ENCODE peak calls at places on chromosomes 3 and 15, in nine cellular contexts. T is kidney, U is hepatocyte, S is sigmoid colon, I is AG10803, Y is astrocyte, K is astrocyte of the spinal cord, W is nephron progenitor cell, D is HFF-Myc. E is an unnamed sample.
A peak's percentile ranks its signal among the peaks of the same experiment; 100 is the strongest.

GRCh38 chr15:29612096-29612495 is 210.2 kb downstream of the TJP1 start:
- DNase-seq in I (peak; percentile 94), U (peak; percentile 30), S (no peak), W (no peak), Y (peak; percentile 85), K (peak; percentile 90), D (no peak), T (no peak), E (no peak)

GRCh38 chr15:77654975-77655374 is 22.3 kb upstream of the LINGO1 start:
- DNase-seq in T (no peak), D (no peak), W (peak; percentile 40), U (peak; percentile 56), S (no peak), Y (no peak), I (no peak), K (no peak), E (peak; percentile 11)

GRCh38 chr3:129313983-129314756 is 35.5 kb downstream of the HMCES start:
- DNase-seq in I (peak; percentile 67), K (peak; percentile 25), T (no peak), S (no peak), Y (no peak), D (no peak), W (no peak), U (no peak), E (peak; percentile 37)

GRCh38 chr3:115830764-115831395 is 207.6 kb downstream of the GAP43 start:
- DNase-seq in I (no peak), Y (peak; percentile 32), T (no peak), D (no peak), K (no peak), U (no peak), W (no peak), S (no peak), E (no peak)

GRCh38 chr3:194867270-194867983 is 181.7 kb downstream of the FAM43A start:
- DNase-seq in I (no peak), U (peak; percentile 50), S (no peak), D (no peak), T (no peak), W (no peak), Y (no peak), K (no peak), E (no peak)

GRCh38 chr3:145716519-145716918 is 444.5 kb downstream of the PLOD2 start:
- DNase-seq in Y (no peak), K (no peak), W (no peak), U (no peak), D (peak; percentile 25), T (no peak), S (no peak), I (peak; percentile 56), E (no peak)

GRCh38 chr3:146136647-146137046 is 24.3 kb downstream of the PLOD2 start:
- DNase-seq in U (no peak), D (no peak), W (no peak), Y (no peak), K (no peak), T (no peak), I (no peak), S (no peak), E (no peak)

GRCh38 chr3:9399746-9400145 is 2.3 kb downstream of the SETD5 start:
- DNase-seq in D (peak; percentile 75), W (peak; percentile 60), I (peak; percentile 96), U (peak; percentile 92), S (peak; percentile 95), T (peak; percentile 85), K (peak; percentile 93), Y (peak; percentile 89), E (no peak)

GRCh38 chr15:37933685-37934084 is 755 bp upstream of the TMCO5A start:
- DNase-seq in U (peak; percentile 12), T (no peak), S (no peak), K (peak; percentile 73), D (no peak), I (peak; percentile 51), Y (peak; percentile 43), W (no peak), E (no peak)

GRCh38 chr3:126200534-126200933 is 20.1 kb upstream of the ALDH1L1 start:
- DNase-seq in Y (no peak), K (no peak), W (no peak), I (no peak), D (no peak), T (no peak), S (no peak), U (no peak), E (no peak)

GRCh38 chr15:91021516-91022074 is 799 bp downstream of the VPS33B start:
- DNase-seq in I (peak; percentile 24), T (no peak), Y (peak; percentile 4), D (no peak), K (peak; percentile 22), W (no peak), S (no peak), U (no peak), E (no peak)

GRCh38 chr3:194285859-194286197 is 65.3 kb downstream of the CPN2 start:
- DNase-seq in U (no peak), T (no peak), S (no peak), W (no peak), I (peak; percentile 47), K (peak; percentile 39), Y (no peak), D (no peak), E (no peak)

GRCh38 chr3:146142757-146143156 is 18.2 kb downstream of the PLOD2 start:
- DNase-seq in U (peak; percentile 39), Y (peak; percentile 75), D (no peak), T (no peak), I (peak; percentile 43), S (no peak), K (peak; percentile 66), W (no peak), E (no peak)

GRCh38 chr3:63706321-63707085 is 54.0 kb downstream of the SNTN start:
- DNase-seq in W (no peak), Y (peak; percentile 56), U (no peak), I (peak; percentile 55), T (no peak), D (no peak), S (no peak), K (peak; percentile 7), E (no peak)

GRCh38 chr3:61927332-61927731 is 366.0 kb downstream of the PTPRG start:
- DNase-seq in T (no peak), Y (peak; percentile 93), D (peak; percentile 94), W (no peak), U (peak; percentile 60), S (peak; percentile 93), K (peak; percentile 96), I (peak; percentile 97), E (no peak)

DNA sequence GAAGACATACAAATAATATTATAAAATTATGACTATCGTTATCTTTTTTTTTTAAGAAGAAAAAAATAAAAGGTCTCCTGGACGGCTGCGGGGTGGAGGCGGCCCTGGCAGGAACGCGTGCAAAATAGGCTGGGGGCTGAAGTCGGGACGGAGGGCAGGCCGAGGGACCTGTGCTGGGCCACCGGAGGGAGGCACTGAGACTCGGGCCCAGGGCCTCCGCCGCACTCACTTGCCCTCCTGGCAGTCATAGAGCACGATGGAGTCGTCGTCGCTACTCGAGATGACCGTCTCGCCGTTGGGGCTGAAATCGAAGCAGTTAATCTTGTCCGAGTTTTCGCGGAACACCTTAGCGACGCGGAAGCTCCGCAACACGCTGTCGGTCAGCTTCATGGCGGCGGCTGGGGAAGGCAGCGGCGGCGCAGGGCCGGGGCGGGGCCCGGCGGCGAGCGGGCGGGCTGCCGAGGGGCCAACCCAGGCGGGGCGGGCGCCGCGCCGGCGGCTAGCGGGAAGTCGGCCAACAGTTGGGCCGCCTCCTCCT is 408 bp downstream of the WDR82 start:
- DNase-seq in T (peak; percentile 89), I (peak; percentile 47), Y (no peak), K (peak; percentile 53), U (peak; percentile 78), D (no peak), W (peak; percentile 74), S (peak; percentile 83), E (peak; percentile 71)
- TF ChIP-seq CTCF in T (peak; percentile 20), I (peak; percentile 43), Y (no peak), K (peak; percentile 40), U (peak; percentile 43), D (peak; percentile 14), W (no peak), S (peak; percentile 49), E (no peak)

GRCh38 chr15:65032823-65033537 is 3.5 kb upstream of the MTFMT start:
- DNase-seq in Y (peak; percentile 39), W (peak; percentile 75), S (peak; percentile 74), T (peak; percentile 81), K (peak; percentile 53), U (peak; percentile 88), I (peak; percentile 53), D (no peak), E (peak; percentile 66)
- TF ChIP-seq CTCF in Y (peak; percentile 70), W (peak; percentile 82), S (peak; percentile 54), T (peak; percentile 89), K (peak; percentile 83), U (peak; percentile 73), I (peak; percentile 65), D (peak; percentile 55), E (peak; percentile 56)

GRCh38 chr15:98800437-98801233 is 152.3 kb downstream of the IGF1R start:
- DNase-seq in I (peak; percentile 91), U (peak; percentile 84), Y (peak; percentile 72), D (peak; percentile 26), T (peak; percentile 67), K (peak; percentile 87), S (peak; percentile 71), W (peak; percentile 38), E (no peak)
- TF ChIP-seq CTCF in I (peak; percentile 15), U (no peak), Y (no peak), D (no peak), T (no peak), K (no peak), S (no peak), W (no peak), E (no peak)

GRCh38 chr15:70588613-70589012 is 174.7 kb downstream of the UACA start:
- DNase-seq in I (no peak), Y (no peak), S (no peak), D (no peak), T (no peak), W (no peak), K (no peak), U (no peak), E (no peak)

GRCh38 chr15:70585707-70586034 is 177.7 kb downstream of the UACA start:
- DNase-seq in W (no peak), K (no peak), I (no peak), S (no peak), Y (no peak), U (no peak), T (no peak), D (no peak), E (peak; percentile 37)

GRCh38 chr15:70589221-70589620 is 174.1 kb downstream of the UACA start:
- DNase-seq in U (no peak), I (peak; percentile 96), K (peak; percentile 87), D (no peak), S (no peak), Y (peak; percentile 97), W (no peak), T (no peak), E (no peak)

GRCh38 chr15:70586241-70586640 is 177.1 kb downstream of the UACA start:
- DNase-seq in W (no peak), K (no peak), S (no peak), Y (no peak), T (no peak), U (no peak), I (no peak), D (no peak), E (no peak)

DNA sequence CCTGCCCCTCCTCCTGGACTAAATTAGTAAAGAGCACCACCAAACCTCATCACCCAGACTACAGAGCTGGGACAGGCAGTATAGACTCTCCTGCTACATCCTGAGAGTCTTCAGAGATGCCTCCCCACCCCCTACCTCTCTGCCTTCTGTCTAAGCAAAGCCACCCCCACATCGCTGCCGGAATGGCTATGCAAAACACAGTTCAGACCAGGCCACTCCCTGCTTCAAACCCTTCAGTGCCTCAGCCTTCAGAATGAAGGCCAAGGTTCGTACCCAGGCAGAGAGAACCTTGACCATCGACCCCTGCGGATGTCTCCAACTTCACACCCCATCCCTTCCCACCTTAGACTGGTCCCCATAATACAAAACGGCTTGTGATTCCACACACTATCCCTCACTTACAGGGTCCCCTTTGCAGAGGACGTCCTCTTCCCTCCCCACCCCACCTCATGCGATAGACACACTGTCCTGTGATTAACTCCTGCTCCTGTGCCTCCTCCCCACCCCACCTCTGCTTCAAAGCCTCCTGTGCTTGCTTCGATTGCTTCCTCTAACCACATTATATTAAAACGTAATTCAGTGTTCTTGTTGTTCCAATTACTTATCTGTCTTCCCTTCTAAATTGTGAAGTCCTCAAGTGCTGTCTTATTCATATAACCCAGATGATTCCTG is 175.3 kb downstream of the UACA start:
- DNase-seq in K (no peak), S (no peak), I (no peak), D (no peak), W (no peak), T (no peak), U (no peak), Y (no peak), E (no peak)
- TF ChIP-seq CTCF in K (no peak), S (no peak), I (no peak), D (no peak), W (no peak), T (no peak), U (no peak), Y (no peak), E (no peak)

E was measured in activated CD8-positive, alpha-beta T cell treated with anti-CD3 and anti-CD28 coated beads for 36 hours.